ENCODE peak calls at places on chromosomes 1 and 21, in eight cellular contexts. P, D, K, M, Q, I, J and Z are unnamed samples.

GRCh38 chr1:185369786-185370185 is 52.7 kb upstream of the IVNS1ABP start:
- DNase-seq in P (no peak), D (no peak), K (no peak), M (no peak), Q (no peak), I (no peak), J (no peak), Z (no peak)

GRCh38 chr21:42219606-42220137 is 732 bp downstream of the ABCG1 start:
- DNase-seq in P (no peak), D (peak; percentile 44), K (peak; percentile 31), M (no peak), Q (no peak), I (no peak), J (peak; percentile 49), Z (peak; percentile 17)

GRCh38 chr21:44013380-44014088 is 1.4 kb downstream of the TRAPPC10 start:
- DNase-seq in P (no peak), D (no peak), K (no peak), M (no peak), Q (no peak), I (peak; percentile 35), J (peak; percentile 62), Z (no peak)

GRCh38 chr1:201730611-201731010 is 98.3 kb upstream of the IPO9 start:
- DNase-seq in P (no peak), D (no peak), K (no peak), M (no peak), Q (no peak), I (no peak), J (no peak), Z (no peak)

GRCh38 chr1:228038387-228039005 is 31.7 kb downstream of the WNT3A start:
- DNase-seq in P (no peak), D (no peak), K (peak; percentile 2), M (no peak), Q (no peak), I (no peak), J (no peak), Z (no peak)

GRCh38 chr1:26044971-26045711 is 777 bp downstream of the SLC30A2 start:
- DNase-seq in P (no peak), D (no peak), K (no peak), M (no peak), Q (no peak), I (no peak), J (no peak), Z (no peak)

GRCh38 chr1:29743931-29744330 is 507.6 kb downstream of the PTPRU start:
- DNase-seq in P (no peak), D (no peak), K (no peak), M (no peak), Q (no peak), I (no peak), J (no peak), Z (no peak)

GRCh38 chr1:87940410-87940809 is 611.7 kb downstream of the LMO4 start:
- DNase-seq in P (peak; percentile 81), D (no peak), K (no peak), M (no peak), Q (no peak), I (peak; percentile 27), J (no peak), Z (no peak)

GRCh38 chr1:230270185-230270939 is 155.8 kb downstream of the PGBD5 start:
- DNase-seq in P (no peak), D (no peak), K (no peak), M (no peak), Q (no peak), I (no peak), J (no peak), Z (no peak)

GRCh38 chr1:15684042-15684461 is at the start of gene PLEKHM2:
- DNase-seq in P (no peak), D (peak; percentile 66), K (peak; percentile 56), M (no peak), Q (no peak), I (peak; percentile 19), J (peak; percentile 52), Z (peak; percentile 52)

GRCh38 chr1:197127513-197127912 is 19.0 kb downstream of the ASPM start:
- DNase-seq in P (no peak), D (no peak), K (no peak), M (no peak), Q (no peak), I (no peak), J (no peak), Z (no peak)

GRCh38 chr1:156858959-156859522 is at the start of gene INSRR:
- DNase-seq in P (no peak), D (peak; percentile 40), K (no peak), M (no peak), Q (no peak), I (no peak), J (peak; percentile 50), Z (peak; percentile 26)

GRCh38 chr1:87478231-87478630 is 149.6 kb downstream of the LMO4 start:
- DNase-seq in P (peak; percentile 31), D (peak; percentile 27), K (no peak), M (no peak), Q (no peak), I (peak; percentile 8), J (no peak), Z (peak; percentile 37)

GRCh38 chr1:183300828-183301227 is 114.8 kb downstream of the LAMC2 start:
- DNase-seq in P (no peak), D (no peak), K (no peak), M (no peak), Q (no peak), I (no peak), J (no peak), Z (no peak)

GRCh38 chr1:183300395-183300794 is 114.3 kb downstream of the LAMC2 start:
- DNase-seq in P (no peak), D (no peak), K (no peak), M (no peak), Q (no peak), I (no peak), J (no peak), Z (no peak)

GRCh38 chr1:183302452-183303324 is 115.5 kb downstream of the NMNAT2 start:
- DNase-seq in P (no peak), D (no peak), K (no peak), M (no peak), Q (no peak), I (no peak), J (no peak), Z (no peak)

GRCh38 chr1:183303325-183303645 is 114.9 kb downstream of the NMNAT2 start:
- DNase-seq in P (no peak), D (no peak), K (no peak), M (no peak), Q (no peak), I (no peak), J (no peak), Z (no peak)

DNA sequence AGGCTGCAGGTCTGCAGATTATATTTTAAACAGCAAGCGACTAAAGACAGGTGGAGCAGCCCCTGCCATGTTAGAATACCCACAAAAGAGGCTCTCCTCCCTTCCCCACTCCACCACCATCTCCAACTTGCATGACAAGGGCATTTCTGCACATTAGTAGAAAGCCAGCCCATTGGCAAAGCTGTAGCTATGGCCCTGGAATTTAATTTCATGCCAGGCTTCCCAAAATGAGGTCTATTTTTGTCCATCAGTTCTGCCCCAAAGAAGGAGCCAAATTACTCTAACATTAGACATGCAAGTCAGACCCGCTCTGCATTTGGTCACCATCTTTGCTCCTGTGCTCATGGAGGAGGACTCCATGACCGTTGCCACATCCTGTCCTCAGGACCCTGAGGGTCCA is 115.2 kb downstream of the LAMC2 start:
- DNase-seq in P (no peak), D (no peak), K (no peak), M (no peak), Q (no peak), I (no peak), J (peak; percentile 43), Z (no peak)
- H3K4me1 ChIP-seq in P (no peaks in the 10 kb centered on the region), D (peaks cover 54% of the 10 kb centered on the region), K (peaks cover 5% of the 10 kb centered on the region), M (peaks cover 60% of the 10 kb centered on the region), Q (peaks cover 13% of the 10 kb centered on the region), I (peaks cover 21% of the 10 kb centered on the region), J (peaks cover 39% of the 10 kb centered on the region), Z (peaks cover 6% of the 10 kb centered on the region)

GRCh38 chr1:10940838-10941237 is 71.6 kb upstream of the TARDBP start:
- DNase-seq in P (no peak), D (no peak), K (no peak), M (no peak), Q (no peak), I (no peak), J (no peak), Z (no peak)

GRCh38 chr1:10943991-10944730 is 68.3 kb upstream of the TARDBP start:
- DNase-seq in P (no peak), D (no peak), K (peak; percentile 63), M (no peak), Q (no peak), I (no peak), J (peak; percentile 68), Z (peak; percentile 45)

GRCh38 chr1:10941891-10942541 is 70.4 kb upstream of the TARDBP start:
- DNase-seq in P (no peak), D (peak; percentile 65), K (peak; percentile 67), M (no peak), Q (no peak), I (no peak), J (peak; percentile 74), Z (peak; percentile 43)

GRCh38 chr1:10942542-10942912 is 69.9 kb upstream of the TARDBP start:
- DNase-seq in P (no peak), D (no peak), K (no peak), M (no peak), Q (no peak), I (no peak), J (no peak), Z (no peak)

GRCh38 chr1:10943041-10943440 is 69.4 kb upstream of the TARDBP start:
- DNase-seq in P (no peak), D (no peak), K (no peak), M (no peak), Q (no peak), I (no peak), J (no peak), Z (no peak)
- H3K4me1 ChIP-seq in P (peaks cover 3% of the 10 kb centered on the region), D (peaks cover 18% of the 10 kb centered on the region), K (peaks cover 43% of the 10 kb centered on the region), M (peaks cover 20% of the 10 kb centered on the region), Q (peaks cover 11% of the 10 kb centered on the region), I (peaks cover 4% of the 10 kb centered on the region), J (peaks cover 16% of the 10 kb centered on the region), Z (no peaks in the 10 kb centered on the region)

GRCh38 chr1:153795934-153796785 is 21.0 kb downstream of the SLC27A3 start:
- DNase-seq in P (no peak), D (no peak), K (peak; percentile 23), M (no peak), Q (no peak), I (no peak), J (no peak), Z (no peak)
- H3K4me1 ChIP-seq in P (no peaks in the 10 kb centered on the region), D (peaks cover 7% of the 10 kb centered on the region), K (peaks cover 16% of the 10 kb centered on the region), M (peaks cover 7% of the 10 kb centered on the region), Q (no peaks in the 10 kb centered on the region), I (no peaks in the 10 kb centered on the region), J (no peaks in the 10 kb centered on the region), Z (no peaks in the 10 kb centered on the region)

GRCh38 chr21:23694396-23694795 is 1912.9 kb downstream of the MRPL39 start:
- DNase-seq in P (no peak), D (no peak), K (no peak), M (no peak), Q (no peak), I (no peak), J (no peak), Z (no peak)

GRCh38 chr21:23695449-23695848 is 1911.8 kb downstream of the MRPL39 start:
- DNase-seq in P (no peak), D (no peak), K (no peak), M (no peak), Q (no peak), I (no peak), J (no peak), Z (no peak)

DNA sequence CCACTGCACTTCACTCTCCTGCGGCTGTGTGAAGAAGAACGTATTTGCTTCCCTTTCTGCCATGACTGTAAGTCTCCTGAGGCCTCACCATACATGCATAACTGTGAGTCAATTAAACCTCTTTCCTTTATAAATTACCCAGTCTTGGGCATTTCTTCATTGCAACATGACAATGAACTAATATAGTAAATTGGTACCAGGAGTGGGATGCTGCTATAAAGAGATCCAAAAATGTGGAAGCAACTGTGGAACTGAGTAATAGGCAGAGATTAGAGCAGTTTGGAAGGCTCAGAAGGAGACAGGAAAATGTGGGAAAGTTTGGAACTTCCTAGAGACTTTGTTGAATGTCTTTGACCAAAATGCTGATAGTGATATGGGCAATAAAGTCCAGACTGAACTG is 1907.9 kb downstream of the MRPL39 start:
- DNase-seq in P (no peak), D (no peak), K (no peak), M (no peak), Q (no peak), I (no peak), J (no peak), Z (no peak)
- H3K4me1 ChIP-seq in P (no peaks in the 10 kb centered on the region), D (no peaks in the 10 kb centered on the region), K (no peaks in the 10 kb centered on the region), M (no peaks in the 10 kb centered on the region), Q (no peaks in the 10 kb centered on the region), I (no peaks in the 10 kb centered on the region), J (no peaks in the 10 kb centered on the region), Z (no peaks in the 10 kb centered on the region)